ENCODE peak calls at places on chromosomes 13 and 19, in four cellular contexts. H, R, G and F are unnamed samples.

GRCh38 chr19:4609878-4610511 is 29.3 kb upstream of the TNFAIP8L1 start:
- DNase-seq in H (no peak), R (no peak), G (no peak), F (no peak)

GRCh38 chr19:6753178-6754031 is 13.8 kb downstream of the SH2D3A start:
- DNase-seq in H (no peak), R (peak; percentile 63), G (peak; percentile 54), F (peak; percentile 91)

GRCh38 chr13:86085890-86086289 is 286.7 kb upstream of the SLITRK6 start:
- DNase-seq in H (peak; percentile 4), R (no peak), G (peak; percentile 13), F (no peak)

GRCh38 chr13:67229438-67230242 is 496 bp downstream of the PCDH9 start:
- DNase-seq in H (no peak), R (no peak), G (peak; percentile 6), F (no peak)

GRCh38 chr19:46115396-46116109 is 8.9 kb downstream of the IGFL3 start:
- DNase-seq in H (no peak), R (no peak), G (peak; percentile 85), F (peak; percentile 33)

GRCh38 chr13:45749026-45749759 is 47.1 kb downstream of the CBY2 start:
- DNase-seq in H (no peak), R (no peak), G (no peak), F (no peak)

GRCh38 chr19:15641901-15642491 is 1.3 kb downstream of the CYP4F3 start:
- DNase-seq in H (no peak), R (no peak), G (no peak), F (no peak)

GRCh38 chr19:36245210-36246005 is 30.5 kb downstream of the ZNF146 start:
- DNase-seq in H (no peak), R (peak; percentile 26), G (no peak), F (no peak)

GRCh38 chr19:8340341-8341096 is 2.5 kb downstream of the KANK3 start:
- DNase-seq in H (no peak), R (no peak), G (no peak), F (no peak)

GRCh38 chr13:76600086-76600485 is 286.1 kb downstream of the KCTD12 start:
- DNase-seq in H (no peak), R (no peak), G (no peak), F (no peak)

GRCh38 chr13:100473087-100473486 is 115.5 kb downstream of the GGACT start:
- DNase-seq in H (no peak), R (peak; percentile 5), G (no peak), F (no peak)

GRCh38 chr13:113002891-113003290 is 33.9 kb downstream of the MCF2L start:
- DNase-seq in H (no peak), R (no peak), G (no peak), F (no peak)

GRCh38 chr19:40231544-40232424 is 5.3 kb upstream of the CCNP start:
- DNase-seq in H (no peak), R (no peak), G (no peak), F (no peak)

GRCh38 chr13:39581177-39581576 is 21.8 kb downstream of the LHFPL6 start:
- DNase-seq in H (no peak), R (no peak), G (no peak), F (no peak)